ENCODE peak calls at places on chromosome 1, in ten cellular contexts. J is Ammon's horn; L is NCI-H1436; B is HFFc6; Y is progenitor cell of endocrine pancreas; A is GM12865; F is stimulated activated CD4-positive, alpha-beta T cell treated with anti-CD3 and anti-CD28 coated beads, Interleukin-1b, Interleukin-23, amount 100 ng/mL, for 48 hours; H is head of caudate nucleus; R is brain microvascular endothelial cell; O is GM03348. D is an unnamed sample.

GRCh38 chr1:156407344-156407743 is 38.3 kb downstream of the RHBG start:
- DNase-seq in J (peak; percentile 90), L (no peak), B (no peak), Y (no peak), A (peak; percentile 22), F (no peak), H (peak; percentile 80), R (no peak), O (no peak), D (no peak)

GRCh38 chr1:152699746-152700145 is 1.6 kb downstream of the LCE2A start:
- DNase-seq in J (no peak), L (no peak), B (peak; percentile 48), Y (no peak), A (no peak), F (no peak), H (no peak), R (no peak), O (no peak), D (no peak)

GRCh38 chr1:176775996-176776395 is 313.0 kb downstream of the PAPPA2 start:
- DNase-seq in J (no peak), L (no peak), B (no peak), Y (no peak), A (no peak), F (no peak), H (no peak), R (no peak), O (no peak), D (no peak)

GRCh38 chr1:15847893-15848142 is 311 bp downstream of the SPEN start:
- DNase-seq in J (no peak), L (no peak), B (no peak), Y (no peak), A (no peak), F (no peak), H (no peak), R (no peak), O (no peak), D (no peak)

GRCh38 chr1:206538901-206539655 is 31.7 kb downstream of the RASSF5 start:
- DNase-seq in J (no peak), L (no peak), B (no peak), Y (no peak), A (no peak), F (no peak), H (no peak), R (no peak), O (no peak), D (no peak)

GRCh38 chr1:45488978-45489377 is 2.0 kb downstream of the TESK2 start:
- DNase-seq in J (no peak), L (no peak), B (no peak), Y (no peak), A (no peak), F (no peak), H (no peak), R (no peak), O (no peak), D (no peak)

GRCh38 chr1:228782662-228783414 is 47.6 kb downstream of the RHOU start:
- DNase-seq in J (no peak), L (no peak), B (no peak), Y (no peak), A (no peak), F (no peak), H (no peak), R (no peak), O (no peak), D (peak; percentile 24)

GRCh38 chr1:50424045-50424939 is 1.0 kb upstream of the DMRTA2 start:
- DNase-seq in J (no peak), L (no peak), B (no peak), Y (no peak), A (peak; percentile 46), F (no peak), H (no peak), R (no peak), O (no peak), D (peak; percentile 31)

GRCh38 chr1:157249326-157249725 is 111.1 kb upstream of the ETV3 start:
- DNase-seq in J (no peak), L (no peak), B (no peak), Y (no peak), A (peak; percentile 38), F (no peak), H (no peak), R (no peak), O (no peak), D (no peak)

GRCh38 chr1:1614204-1614953 is 921 bp upstream of the MIB2 start:
- DNase-seq in J (no peak), L (no peak), B (peak; percentile 11), Y (no peak), A (no peak), F (peak; percentile 63), H (peak; percentile 40), R (peak; percentile 86), O (peak; percentile 70), D (peak; percentile 76)

GRCh38 chr1:210117681-210118170 is 114.9 kb upstream of the SERTAD4 start:
- DNase-seq in J (no peak), L (no peak), B (no peak), Y (no peak), A (no peak), F (no peak), H (no peak), R (no peak), O (no peak), D (no peak)

GRCh38 chr1:97630968-97631367 is 289.9 kb downstream of the DPYD start:
- DNase-seq in J (peak; percentile 29), L (peak; percentile 44), B (no peak), Y (no peak), A (no peak), F (no peak), H (no peak), R (no peak), O (no peak), D (no peak)

D was measured in AG20443.